ENCODE peak calls at places on chromosome 1, in nine cellular contexts. One of them, this sample, is unnamed.

GRCh38 chr1:202471246-202471645 is 122.7 kb downstream of the PPP1R12B start:
- DNase-seq in heart left ventricle: no peak
- DNase-seq in adrenal gland: no peak
- DNase-seq in stomach: no peak
- DNase-seq in Peyer's patch: no peak
- DNase-seq in esophagus squamous epithelium: no peak
- DNase-seq in transverse colon: no peak
- DNase-seq in HCT116: no peak
- DNase-seq in body of pancreas: no peak
- DNase-seq in this sample: no peak

GRCh38 chr1:151773698-151774097 is 10.4 kb upstream of the MRPL9 start:
- DNase-seq in heart left ventricle: no peak
- DNase-seq in adrenal gland: no peak
- DNase-seq in stomach: no peak
- DNase-seq in Peyer's patch: no peak
- DNase-seq in esophagus squamous epithelium: no peak
- DNase-seq in transverse colon: no peak
- DNase-seq in HCT116: no peak
- DNase-seq in body of pancreas: no peak
- DNase-seq in this sample: no peak

GRCh38 chr1:60342569-60342968 is 269.0 kb upstream of the C1orf87 start:
- DNase-seq in heart left ventricle: no peak
- DNase-seq in adrenal gland: no peak
- DNase-seq in stomach: no peak
- DNase-seq in Peyer's patch: no peak
- DNase-seq in esophagus squamous epithelium: no peak
- DNase-seq in transverse colon: no peak
- DNase-seq in HCT116: no peak
- DNase-seq in body of pancreas: no peak
- DNase-seq in this sample: no peak

GRCh38 chr1:152037920-152038658 is 1.3 kb upstream of the S100A11 start:
- DNase-seq in heart left ventricle: no peak
- DNase-seq in adrenal gland: no peak
- DNase-seq in stomach: no peak
- DNase-seq in Peyer's patch: no peak
- DNase-seq in esophagus squamous epithelium: no peak
- DNase-seq in transverse colon: no peak
- DNase-seq in HCT116: no peak
- DNase-seq in body of pancreas: no peak
- DNase-seq in this sample: no peak

GRCh38 chr1:102595106-102595505 is 513.2 kb downstream of the COL11A1 start:
- DNase-seq in heart left ventricle: no peak
- DNase-seq in adrenal gland: no peak
- DNase-seq in stomach: no peak
- DNase-seq in Peyer's patch: no peak
- DNase-seq in esophagus squamous epithelium: no peak
- DNase-seq in transverse colon: no peak
- DNase-seq in HCT116: no peak
- DNase-seq in body of pancreas: no peak
- DNase-seq in this sample: no peak

GRCh38 chr1:100750002-100750885 is 30.7 kb downstream of the VCAM1 start:
- DNase-seq in heart left ventricle: no peak
- DNase-seq in adrenal gland: no peak
- DNase-seq in stomach: no peak
- DNase-seq in Peyer's patch: no peak
- DNase-seq in esophagus squamous epithelium: no peak
- DNase-seq in transverse colon: no peak
- DNase-seq in HCT116: no peak
- DNase-seq in body of pancreas: no peak
- DNase-seq in this sample: no peak

GRCh38 chr1:109659145-109659544 is 3.2 kb downstream of the GSTM4 start:
- DNase-seq in heart left ventricle: no peak
- DNase-seq in adrenal gland: no peak
- DNase-seq in stomach: no peak
- DNase-seq in Peyer's patch: no peak
- DNase-seq in esophagus squamous epithelium: no peak
- DNase-seq in transverse colon: no peak
- DNase-seq in HCT116: no peak
- DNase-seq in body of pancreas: peak
- DNase-seq in this sample: no peak

GRCh38 chr1:17831619-17832018 is 76.5 kb downstream of the ACTL8 start:
- DNase-seq in heart left ventricle: peak
- DNase-seq in adrenal gland: peak
- DNase-seq in stomach: no peak
- DNase-seq in Peyer's patch: no peak
- DNase-seq in esophagus squamous epithelium: no peak
- DNase-seq in transverse colon: no peak
- DNase-seq in HCT116: no peak
- DNase-seq in body of pancreas: no peak
- DNase-seq in this sample: no peak

GRCh38 chr1:153356392-153357075 is 1.1 kb upstream of the S100A9 start:
- DNase-seq in heart left ventricle: no peak
- DNase-seq in adrenal gland: no peak
- DNase-seq in stomach: no peak
- DNase-seq in Peyer's patch: no peak
- DNase-seq in esophagus squamous epithelium: no peak
- DNase-seq in transverse colon: no peak
- DNase-seq in HCT116: no peak
- DNase-seq in body of pancreas: no peak
- DNase-seq in this sample: no peak

GRCh38 chr1:171597203-171597602 is 24.8 kb upstream of the MYOCOS start:
- DNase-seq in heart left ventricle: no peak
- DNase-seq in adrenal gland: no peak
- DNase-seq in stomach: no peak
- DNase-seq in Peyer's patch: no peak
- DNase-seq in esophagus squamous epithelium: no peak
- DNase-seq in transverse colon: no peak
- DNase-seq in HCT116: no peak
- DNase-seq in body of pancreas: no peak
- DNase-seq in this sample: no peak

GRCh38 chr1:3555131-3555920 is 56.0 kb downstream of the MEGF6 start:
- DNase-seq in heart left ventricle: no peak
- DNase-seq in adrenal gland: no peak
- DNase-seq in stomach: peak
- DNase-seq in Peyer's patch: no peak
- DNase-seq in esophagus squamous epithelium: no peak
- DNase-seq in transverse colon: no peak
- DNase-seq in HCT116: no peak
- DNase-seq in body of pancreas: no peak
- DNase-seq in this sample: no peak

GRCh38 chr1:167791281-167792209 is 69.8 kb downstream of the MPZL1 start:
- DNase-seq in heart left ventricle: peak
- DNase-seq in adrenal gland: peak
- DNase-seq in stomach: peak
- DNase-seq in Peyer's patch: no peak
- DNase-seq in esophagus squamous epithelium: no peak
- DNase-seq in transverse colon: peak
- DNase-seq in HCT116: no peak
- DNase-seq in body of pancreas: peak
- DNase-seq in this sample: peak

DNA sequence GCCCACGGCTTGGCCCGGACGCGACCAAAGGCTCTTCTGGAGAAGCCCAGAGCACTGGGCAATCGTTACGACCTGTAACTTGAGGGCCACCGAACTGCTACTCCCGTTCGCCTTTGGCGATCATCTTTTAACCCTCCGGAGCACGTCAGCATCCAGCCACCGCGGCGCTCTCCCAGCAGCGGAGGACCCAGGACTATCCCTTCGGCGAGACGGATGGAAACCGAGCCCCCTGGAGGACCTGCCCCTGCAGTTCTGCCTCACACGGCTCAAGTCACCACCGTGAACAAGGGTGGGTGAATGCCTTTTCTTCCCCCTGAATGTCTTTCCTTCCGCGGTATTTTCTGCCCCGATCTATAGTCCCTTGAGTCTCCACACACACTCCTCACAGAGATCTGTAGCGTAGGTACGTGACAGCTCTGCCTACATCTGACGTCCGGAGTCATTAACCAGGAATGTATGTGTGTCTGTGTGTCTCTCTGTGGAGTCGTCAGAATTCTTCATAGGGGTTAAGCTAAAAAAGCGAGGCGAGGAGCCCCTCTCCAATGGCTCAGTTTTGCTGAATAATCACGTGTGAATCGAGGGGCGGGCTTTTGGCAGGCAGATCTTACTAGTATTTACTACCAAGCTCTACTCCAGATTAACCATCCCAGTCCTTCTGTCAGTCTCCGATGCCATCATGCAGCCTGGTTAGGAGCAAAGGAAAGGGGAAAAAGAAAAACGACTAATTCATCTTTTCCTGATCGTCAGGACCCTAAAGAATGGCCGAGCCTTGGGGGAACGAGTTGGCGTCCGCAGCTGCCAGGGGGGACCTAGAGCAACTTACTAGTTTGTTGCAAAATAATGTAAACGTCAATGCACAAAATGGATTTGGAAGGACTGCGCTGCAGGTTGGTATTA is at the start of gene CDKN2C:
- DNase-seq in heart left ventricle: peak
- DNase-seq in adrenal gland: peak
- DNase-seq in stomach: peak
- DNase-seq in Peyer's patch: peak
- DNase-seq in esophagus squamous epithelium: no peak
- DNase-seq in transverse colon: peak
- DNase-seq in HCT116: no peak
- DNase-seq in body of pancreas: peak
- DNase-seq in this sample: peak
- TF ChIP-seq POLR2A in heart left ventricle: no peak
- TF ChIP-seq POLR2A in adrenal gland: peak
- TF ChIP-seq POLR2A in stomach: no peak
- TF ChIP-seq POLR2A in Peyer's patch: peak
- TF ChIP-seq POLR2A in esophagus squamous epithelium: peak
- TF ChIP-seq POLR2A in transverse colon: peak
- TF ChIP-seq POLR2A in HCT116: no peak
- TF ChIP-seq POLR2A in body of pancreas: no peak
- TF ChIP-seq POLR2A in this sample: no peak

DNA sequence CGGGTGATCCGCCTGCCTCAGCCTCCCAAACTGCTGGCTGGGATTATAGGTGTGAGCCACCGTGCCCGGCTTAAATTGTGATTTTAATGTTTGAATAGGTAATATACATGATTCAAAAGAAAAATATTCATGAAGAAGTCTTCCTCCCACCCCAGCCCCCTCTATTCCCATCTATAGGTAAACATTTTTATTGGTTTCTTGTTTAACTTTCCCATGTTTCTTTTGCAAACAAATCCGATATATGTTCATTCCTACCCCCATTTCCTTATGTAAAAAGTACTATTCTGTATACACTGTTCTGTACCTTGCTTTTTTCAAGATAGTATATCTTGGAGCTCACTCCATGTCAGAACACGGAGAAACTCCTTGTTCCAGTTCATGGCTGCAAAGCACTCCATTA is 23.2 kb downstream of the RPS6KA1 start:
- DNase-seq in heart left ventricle: no peak
- DNase-seq in adrenal gland: no peak
- DNase-seq in stomach: no peak
- DNase-seq in Peyer's patch: no peak
- DNase-seq in esophagus squamous epithelium: no peak
- DNase-seq in transverse colon: no peak
- DNase-seq in HCT116: no peak
- DNase-seq in body of pancreas: no peak
- DNase-seq in this sample: no peak
- H3K27ac ChIP-seq in heart left ventricle: no peak
- H3K27ac ChIP-seq in adrenal gland: no peak
- H3K27ac ChIP-seq in stomach: no peak
- H3K27ac ChIP-seq in Peyer's patch: no peak
- H3K27ac ChIP-seq in esophagus squamous epithelium: no peak
- H3K27ac ChIP-seq in transverse colon: no peak
- H3K27ac ChIP-seq in HCT116: no peak
- H3K27ac ChIP-seq in body of pancreas: no peak
- H3K27ac ChIP-seq in this sample: no peak

DNA sequence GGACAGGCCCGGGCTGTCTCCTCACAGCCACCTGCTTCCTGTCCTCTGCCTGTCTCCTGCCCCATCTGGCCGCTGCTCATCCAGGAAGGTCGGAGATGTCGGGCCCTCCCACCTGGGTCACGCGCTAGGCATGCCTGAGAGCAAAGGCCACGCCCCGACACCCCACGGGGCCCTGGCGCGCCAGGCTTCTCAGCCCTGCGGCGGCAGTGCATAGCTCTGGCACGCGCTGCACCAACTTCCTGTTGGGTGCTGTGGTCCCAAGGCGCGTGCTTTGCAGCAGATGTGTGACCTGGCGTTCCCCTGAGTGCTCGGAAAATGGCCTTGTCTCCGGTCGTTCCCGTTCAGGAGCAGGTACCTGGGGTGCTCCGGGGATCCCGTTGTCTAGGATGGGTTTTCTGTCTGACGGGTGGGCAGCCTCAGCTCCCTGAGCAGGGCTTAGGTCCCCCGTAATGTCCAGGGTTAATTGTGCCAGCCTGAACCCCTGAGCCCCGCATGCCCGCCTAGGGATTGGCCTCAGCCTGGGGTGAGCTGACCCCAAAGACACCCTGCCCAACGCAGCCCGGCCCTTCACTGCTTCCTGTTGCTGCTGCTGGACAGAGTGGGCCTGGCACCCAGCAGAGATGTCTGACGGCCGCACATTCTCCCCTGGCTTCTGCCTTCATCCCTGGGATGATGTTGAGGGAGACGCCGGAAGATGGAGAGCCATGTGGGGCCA is 19.4 kb upstream of the KCNAB2 start:
- DNase-seq in heart left ventricle: peak
- DNase-seq in adrenal gland: peak
- DNase-seq in stomach: peak
- DNase-seq in Peyer's patch: peak
- DNase-seq in esophagus squamous epithelium: peak
- DNase-seq in transverse colon: peak
- DNase-seq in HCT116: peak
- DNase-seq in body of pancreas: peak
- DNase-seq in this sample: peak
- TF ChIP-seq POLR2A in heart left ventricle: no peak
- TF ChIP-seq POLR2A in adrenal gland: no peak
- TF ChIP-seq POLR2A in stomach: no peak
- TF ChIP-seq POLR2A in Peyer's patch: peak
- TF ChIP-seq POLR2A in esophagus squamous epithelium: peak
- TF ChIP-seq POLR2A in transverse colon: peak
- TF ChIP-seq POLR2A in HCT116: no peak
- TF ChIP-seq POLR2A in body of pancreas: no peak
- TF ChIP-seq POLR2A in this sample: no peak

DNA sequence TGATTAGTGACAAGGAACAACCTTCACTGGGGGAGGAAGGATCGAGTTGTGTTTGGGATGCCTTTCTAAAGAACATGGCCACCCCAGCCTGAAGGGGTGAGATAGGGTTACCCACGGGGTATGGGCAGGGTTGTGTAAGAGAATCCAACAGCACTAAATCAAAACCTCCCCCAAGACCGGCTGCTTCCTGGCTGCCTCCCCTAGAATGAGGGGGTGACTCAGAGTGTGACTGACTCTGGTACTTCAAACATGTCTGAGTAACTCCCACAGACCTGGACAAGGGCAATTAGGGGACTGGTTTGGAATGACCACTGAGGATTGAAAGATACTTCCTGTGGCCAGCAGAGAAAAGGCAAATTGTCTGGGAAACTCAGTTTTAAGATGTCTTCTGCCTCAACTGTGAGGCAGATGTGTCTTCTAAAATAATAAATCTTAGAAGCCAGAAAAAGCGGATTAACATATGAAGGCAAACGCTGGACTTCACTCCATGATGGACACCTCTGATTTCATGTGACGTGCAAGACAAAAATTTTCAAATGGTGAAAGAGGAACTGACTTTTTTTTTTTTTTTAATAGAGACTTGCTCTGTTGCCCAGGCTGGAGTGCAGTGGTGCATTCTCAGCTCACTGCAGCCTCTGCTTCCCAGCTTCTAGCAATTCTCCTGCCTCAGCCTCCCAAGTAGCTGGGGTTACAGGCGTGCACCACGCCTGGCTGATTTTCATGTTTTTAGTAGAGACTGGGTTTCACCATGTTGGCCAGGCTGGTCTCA is 6.8 kb upstream of the PTPN14 start:
- DNase-seq in heart left ventricle: peak
- DNase-seq in adrenal gland: peak
- DNase-seq in stomach: no peak
- DNase-seq in Peyer's patch: no peak
- DNase-seq in esophagus squamous epithelium: no peak
- DNase-seq in transverse colon: no peak
- DNase-seq in HCT116: no peak
- DNase-seq in body of pancreas: no peak
- DNase-seq in this sample: no peak
- H3K27ac ChIP-seq in heart left ventricle: no peak
- H3K27ac ChIP-seq in adrenal gland: no peak
- H3K27ac ChIP-seq in stomach: no peak
- H3K27ac ChIP-seq in Peyer's patch: no peak
- H3K27ac ChIP-seq in esophagus squamous epithelium: no peak
- H3K27ac ChIP-seq in transverse colon: no peak
- H3K27ac ChIP-seq in HCT116: no peak
- H3K27ac ChIP-seq in body of pancreas: no peak
- H3K27ac ChIP-seq in this sample: no peak

This sample was measured in ovary.